ENCODE peak calls at places on chromosome 5, in eight cellular contexts. One of them, this sample, is unnamed.

GRCh38 chr5:98463676-98464075 is 309.8 kb upstream of the RGMB start:
- DNase-seq in GM23248: no peak
- DNase-seq in hepatocyte: no peak
- DNase-seq in A549: no peak
- DNase-seq in Peyer's patch: no peak
- DNase-seq in left lung: no peak
- DNase-seq in mesenchymal stem cell: no peak
- DNase-seq in fibroblast of lung: no peak
- DNase-seq in this sample: no peak

GRCh38 chr5:87340716-87341115 is 72.0 kb downstream of the CCNH start:
- DNase-seq in fibroblast of lung: no peak
- DNase-seq in GM23248: no peak
- DNase-seq in hepatocyte: no peak
- DNase-seq in A549: no peak
- DNase-seq in mesenchymal stem cell: no peak
- DNase-seq in left lung: no peak
- DNase-seq in Peyer's patch: no peak
- DNase-seq in this sample: no peak

GRCh38 chr5:167899490-167899889 is 392.0 kb upstream of the WWC1 start:
- DNase-seq in left lung: no peak
- DNase-seq in hepatocyte: no peak
- DNase-seq in A549: no peak
- DNase-seq in GM23248: peak; percentile 86
- DNase-seq in mesenchymal stem cell: peak; percentile 28
- DNase-seq in Peyer's patch: no peak
- DNase-seq in fibroblast of lung: peak; percentile 87
- DNase-seq in this sample: no peak

GRCh38 chr5:59139695-59140094 is 556.8 kb downstream of the RAB3C start:
- DNase-seq in A549: no peak
- DNase-seq in fibroblast of lung: no peak
- DNase-seq in Peyer's patch: no peak
- DNase-seq in GM23248: no peak
- DNase-seq in mesenchymal stem cell: no peak
- DNase-seq in hepatocyte: no peak
- DNase-seq in left lung: no peak
- DNase-seq in this sample: no peak

GRCh38 chr5:37214550-37214949 is 34.6 kb downstream of the CPLANE1 start:
- DNase-seq in GM23248: no peak
- DNase-seq in left lung: no peak
- DNase-seq in mesenchymal stem cell: peak; percentile 12
- DNase-seq in hepatocyte: peak; percentile 19
- DNase-seq in fibroblast of lung: no peak
- DNase-seq in Peyer's patch: no peak
- DNase-seq in A549: peak; percentile 4
- DNase-seq in this sample: no peak

GRCh38 chr5:16964821-16965220 is 28.7 kb upstream of the MYO10 start:
- DNase-seq in GM23248: peak; percentile 11
- DNase-seq in left lung: no peak
- DNase-seq in fibroblast of lung: peak; percentile 29
- DNase-seq in hepatocyte: no peak
- DNase-seq in mesenchymal stem cell: no peak
- DNase-seq in A549: no peak
- DNase-seq in Peyer's patch: peak; percentile 2
- DNase-seq in this sample: no peak

GRCh38 chr5:107813559-107813958 is 142.8 kb upstream of the EFNA5 start:
- DNase-seq in GM23248: no peak
- DNase-seq in hepatocyte: no peak
- DNase-seq in left lung: no peak
- DNase-seq in mesenchymal stem cell: no peak
- DNase-seq in fibroblast of lung: no peak
- DNase-seq in Peyer's patch: no peak
- DNase-seq in A549: no peak
- DNase-seq in this sample: no peak

GRCh38 chr5:1090538-1090937 is 21.3 kb downstream of the SLC12A7 start:
- DNase-seq in GM23248: peak; percentile 24
- DNase-seq in Peyer's patch: no peak
- DNase-seq in mesenchymal stem cell: peak; percentile 22
- DNase-seq in fibroblast of lung: no peak
- DNase-seq in A549: no peak
- DNase-seq in hepatocyte: peak; percentile 47
- DNase-seq in left lung: no peak
- DNase-seq in this sample: no peak

GRCh38 chr5:10343486-10343885 is 10.0 kb upstream of the MARCHF6 start:
- DNase-seq in hepatocyte: no peak
- DNase-seq in fibroblast of lung: peak; percentile 52
- DNase-seq in GM23248: peak; percentile 52
- DNase-seq in A549: no peak
- DNase-seq in Peyer's patch: no peak
- DNase-seq in left lung: no peak
- DNase-seq in mesenchymal stem cell: no peak
- DNase-seq in this sample: no peak

GRCh38 chr5:21209404-21209803 is 1221.4 kb upstream of the CDH18 start:
- DNase-seq in hepatocyte: no peak
- DNase-seq in left lung: no peak
- DNase-seq in mesenchymal stem cell: no peak
- DNase-seq in fibroblast of lung: no peak
- DNase-seq in GM23248: no peak
- DNase-seq in A549: no peak
- DNase-seq in Peyer's patch: no peak
- DNase-seq in this sample: no peak

GRCh38 chr5:16135506-16135905 is 44.1 kb downstream of the MARCHF11 start:
- DNase-seq in Peyer's patch: no peak
- DNase-seq in fibroblast of lung: no peak
- DNase-seq in GM23248: no peak
- DNase-seq in left lung: no peak
- DNase-seq in hepatocyte: no peak
- DNase-seq in mesenchymal stem cell: no peak
- DNase-seq in A549: no peak
- DNase-seq in this sample: no peak

GRCh38 chr5:142426129-142426641 is 101.4 kb upstream of the SPRY4 start:
- DNase-seq in fibroblast of lung: peak; percentile 75
- DNase-seq in Peyer's patch: peak; percentile 63
- DNase-seq in A549: no peak
- DNase-seq in mesenchymal stem cell: peak; percentile 81
- DNase-seq in GM23248: peak; percentile 38
- DNase-seq in hepatocyte: no peak
- DNase-seq in left lung: no peak
- DNase-seq in this sample: peak; percentile 88

GRCh38 chr5:99019812-99020697 is 91.2 kb upstream of the CHD1 start:
- DNase-seq in fibroblast of lung: peak; percentile 95
- DNase-seq in left lung: no peak
- DNase-seq in hepatocyte: peak; percentile 63
- DNase-seq in Peyer's patch: no peak
- DNase-seq in GM23248: peak; percentile 95
- DNase-seq in mesenchymal stem cell: peak; percentile 95
- DNase-seq in A549: peak; percentile 40
- DNase-seq in this sample: peak; percentile 60

GRCh38 chr5:154478224-154478565 is at the start of gene HAND1:
- DNase-seq in GM23248: peak; percentile 38
- DNase-seq in left lung: no peak
- DNase-seq in fibroblast of lung: no peak
- DNase-seq in mesenchymal stem cell: peak; percentile 48
- DNase-seq in A549: peak; percentile 61
- DNase-seq in Peyer's patch: peak; percentile 56
- DNase-seq in hepatocyte: peak; percentile 88
- DNase-seq in this sample: no peak

GRCh38 chr5:178489281-178489976 is 100.8 kb downstream of the COL23A1 start:
- DNase-seq in GM23248: no peak
- DNase-seq in fibroblast of lung: no peak
- DNase-seq in hepatocyte: no peak
- DNase-seq in Peyer's patch: no peak
- DNase-seq in left lung: no peak
- DNase-seq in mesenchymal stem cell: peak; percentile 15
- DNase-seq in A549: no peak
- DNase-seq in this sample: no peak

GRCh38 chr5:170757182-170757601 is 26.3 kb upstream of the GABRP start:
- DNase-seq in fibroblast of lung: peak; percentile 53
- DNase-seq in A549: peak; percentile 27
- DNase-seq in hepatocyte: peak; percentile 44
- DNase-seq in Peyer's patch: no peak
- DNase-seq in left lung: no peak
- DNase-seq in GM23248: peak; percentile 49
- DNase-seq in mesenchymal stem cell: peak; percentile 35
- DNase-seq in this sample: no peak

GRCh38 chr5:34957857-34958690 is 28.7 kb downstream of the DNAJC21 start:
- DNase-seq in left lung: no peak
- DNase-seq in fibroblast of lung: peak; percentile 11
- DNase-seq in mesenchymal stem cell: peak; percentile 52
- DNase-seq in GM23248: peak; percentile 68
- DNase-seq in A549: peak; percentile 28
- DNase-seq in Peyer's patch: no peak
- DNase-seq in hepatocyte: peak; percentile 54
- DNase-seq in this sample: no peak

GRCh38 chr5:90849939-90850338 is 291.3 kb downstream of the ADGRV1 start:
- DNase-seq in Peyer's patch: no peak
- DNase-seq in mesenchymal stem cell: no peak
- DNase-seq in left lung: no peak
- DNase-seq in GM23248: no peak
- DNase-seq in fibroblast of lung: no peak
- DNase-seq in A549: no peak
- DNase-seq in hepatocyte: no peak
- DNase-seq in this sample: no peak

GRCh38 chr5:67149933-67150523 is 46.6 kb downstream of the CD180 start:
- DNase-seq in Peyer's patch: no peak
- DNase-seq in fibroblast of lung: no peak
- DNase-seq in left lung: no peak
- DNase-seq in mesenchymal stem cell: peak; percentile 48
- DNase-seq in A549: no peak
- DNase-seq in GM23248: peak; percentile 55
- DNase-seq in hepatocyte: no peak
- DNase-seq in this sample: peak; percentile 20

GRCh38 chr5:132233081-132233480 is 5.4 kb upstream of the P4HA2 start:
- DNase-seq in mesenchymal stem cell: no peak
- DNase-seq in GM23248: no peak
- DNase-seq in fibroblast of lung: no peak
- DNase-seq in left lung: no peak
- DNase-seq in Peyer's patch: peak; percentile 6
- DNase-seq in hepatocyte: no peak
- DNase-seq in A549: no peak
- DNase-seq in this sample: no peak

GRCh38 chr5:61673007-61673735 is 341.1 kb downstream of the ZSWIM6 start:
- DNase-seq in mesenchymal stem cell: peak; percentile 7
- DNase-seq in A549: peak; percentile 40
- DNase-seq in hepatocyte: peak; percentile 72
- DNase-seq in Peyer's patch: peak; percentile 80
- DNase-seq in GM23248: peak; percentile 60
- DNase-seq in left lung: no peak
- DNase-seq in fibroblast of lung: peak; percentile 73
- DNase-seq in this sample: no peak

DNA sequence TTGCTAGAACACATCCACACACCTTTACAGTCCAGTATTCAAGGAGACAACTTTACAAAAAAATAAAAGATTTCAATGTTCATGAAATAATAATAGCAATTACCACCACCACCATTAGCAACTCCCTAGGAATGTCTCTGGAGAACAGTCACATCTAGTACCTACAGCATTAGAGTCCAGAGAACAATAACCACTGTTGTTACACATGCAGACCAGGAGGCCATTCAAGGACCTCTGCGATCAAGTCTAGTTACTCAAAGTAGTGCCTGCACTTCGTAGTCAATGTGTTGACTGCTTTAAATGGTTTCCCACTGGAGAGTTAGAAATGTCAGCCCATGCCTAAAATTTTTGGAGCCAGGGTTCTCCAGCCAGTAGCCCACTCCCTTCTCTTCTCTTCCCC is 244.4 kb downstream of the DEPDC1B start:
- DNase-seq in A549: no peak
- DNase-seq in left lung: no peak
- DNase-seq in Peyer's patch: no peak
- DNase-seq in mesenchymal stem cell: no peak
- DNase-seq in fibroblast of lung: no peak
- DNase-seq in hepatocyte: no peak
- DNase-seq in GM23248: no peak
- DNase-seq in this sample: no peak
- H3K4me1 ChIP-seq in A549: peaks cover 3% of the 10 kb centered on the region
- H3K4me1 ChIP-seq in left lung: no peaks in the 10 kb centered on the region
- H3K4me1 ChIP-seq in Peyer's patch: no peaks in the 10 kb centered on the region
- H3K4me1 ChIP-seq in mesenchymal stem cell: no peaks in the 10 kb centered on the region
- H3K4me1 ChIP-seq in fibroblast of lung: no peaks in the 10 kb centered on the region
- H3K4me1 ChIP-seq in hepatocyte: no peaks in the 10 kb centered on the region
- H3K4me1 ChIP-seq in GM23248: no peaks in the 10 kb centered on the region
- H3K4me1 ChIP-seq in this sample: no peaks in the 10 kb centered on the region

DNA sequence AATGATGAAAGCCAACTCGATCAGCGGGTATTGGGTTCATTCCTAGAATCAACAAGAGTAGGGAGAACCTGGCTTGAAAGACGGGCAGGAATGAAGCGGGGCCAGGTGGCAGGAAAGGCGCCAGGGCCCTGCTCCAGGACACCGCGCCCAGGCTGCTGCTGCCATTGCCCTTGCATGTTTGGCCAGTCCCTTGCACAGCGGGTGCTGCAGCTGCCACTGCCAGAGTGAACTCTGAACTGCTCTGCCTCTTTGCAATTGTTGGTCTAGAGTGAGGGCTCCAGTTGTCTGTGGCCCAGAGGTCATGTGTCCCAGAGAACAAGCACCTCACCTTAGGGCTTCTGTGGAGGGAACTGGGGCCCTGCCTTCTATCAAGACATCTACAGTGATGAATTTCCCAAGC is 24.0 kb upstream of the CARTPT start:
- DNase-seq in left lung: peak; percentile 68
- DNase-seq in A549: no peak
- DNase-seq in GM23248: no peak
- DNase-seq in fibroblast of lung: no peak
- DNase-seq in Peyer's patch: peak; percentile 47
- DNase-seq in hepatocyte: peak; percentile 17
- DNase-seq in mesenchymal stem cell: no peak
- DNase-seq in this sample: no peak
- H3K4me3 ChIP-seq in left lung: no peak overlapping the region
- H3K4me3 ChIP-seq in A549: no peak overlapping the region
- H3K4me3 ChIP-seq in GM23248: no peak overlapping the region
- H3K4me3 ChIP-seq in fibroblast of lung: no peak overlapping the region
- H3K4me3 ChIP-seq in Peyer's patch: no peak overlapping the region
- H3K4me3 ChIP-seq in hepatocyte: no peak overlapping the region
- H3K4me3 ChIP-seq in mesenchymal stem cell: no peak overlapping the region
- H3K4me3 ChIP-seq in this sample: no peak overlapping the region

DNA sequence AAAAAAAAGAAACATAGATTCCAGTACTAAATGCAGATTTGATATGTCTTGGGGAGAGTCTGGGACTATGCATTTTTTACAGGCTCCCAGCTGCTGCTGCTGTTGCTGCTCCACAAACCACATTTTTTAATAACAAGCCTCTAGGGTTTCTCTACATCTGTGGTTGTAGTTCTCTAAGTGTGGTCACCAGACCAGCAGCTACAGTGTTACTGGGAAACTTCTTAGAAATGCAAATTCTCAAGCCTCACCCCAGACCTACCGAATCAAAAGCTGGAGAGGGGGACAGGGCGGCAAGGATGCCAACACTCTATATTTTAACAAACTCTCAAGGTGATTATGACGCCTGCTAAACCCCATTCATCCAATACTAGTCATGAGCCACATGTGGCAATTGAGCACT is 293.4 kb upstream of the PTGER4 start:
- DNase-seq in left lung: no peak
- DNase-seq in A549: no peak
- DNase-seq in mesenchymal stem cell: peak; percentile 44
- DNase-seq in Peyer's patch: no peak
- DNase-seq in GM23248: no peak
- DNase-seq in fibroblast of lung: peak; percentile 18
- DNase-seq in hepatocyte: no peak
- DNase-seq in this sample: peak; percentile 94
- H3K4me1 ChIP-seq in left lung: peaks cover 5% of the 10 kb centered on the region
- H3K4me1 ChIP-seq in A549: peaks cover 45% of the 10 kb centered on the region
- H3K4me1 ChIP-seq in mesenchymal stem cell: peaks cover 5% of the 10 kb centered on the region
- H3K4me1 ChIP-seq in Peyer's patch: peaks cover 22% of the 10 kb centered on the region
- H3K4me1 ChIP-seq in GM23248: peaks cover 16% of the 10 kb centered on the region
- H3K4me1 ChIP-seq in fibroblast of lung: no peaks in the 10 kb centered on the region
- H3K4me1 ChIP-seq in hepatocyte: no peaks in the 10 kb centered on the region
- H3K4me1 ChIP-seq in this sample: peaks cover 56% of the 10 kb centered on the region

GRCh38 chr5:134370306-134370870 is 981 bp upstream of the UBE2B start:
- DNase-seq in Peyer's patch: no peak
- DNase-seq in GM23248: peak; percentile 57
- DNase-seq in A549: no peak
- DNase-seq in left lung: no peak
- DNase-seq in mesenchymal stem cell: no peak
- DNase-seq in hepatocyte: no peak
- DNase-seq in fibroblast of lung: no peak
- DNase-seq in this sample: no peak
- H3K4me3 ChIP-seq in Peyer's patch: peak overlapping the region; percentile 92
- H3K4me3 ChIP-seq in GM23248: peak overlapping the region; percentile 96
- H3K4me3 ChIP-seq in A549: peak overlapping the region; percentile 81
- H3K4me3 ChIP-seq in left lung: peak overlapping the region; percentile 92
- H3K4me3 ChIP-seq in mesenchymal stem cell: no peak overlapping the region
- H3K4me3 ChIP-seq in hepatocyte: peak overlapping the region; percentile 13
- H3K4me3 ChIP-seq in fibroblast of lung: peak overlapping the region; percentile 60
- H3K4me3 ChIP-seq in this sample: peak overlapping the region; percentile 79

This sample was measured in SJCRH30.